ENCODE peak calls at places on chromosomes 11 and 22, in ten cellular contexts. O, Y, I, N, E, P, G, R, H and U are unnamed samples.

GRCh38 chr11:37449146-37449545 is 851.1 kb upstream of the RAG2 start:
- DNase-seq in O (no peak), Y (peak), I (peak), N (no peak), E (peak), P (peak), G (peak), R (peak), H (peak), U (peak)

GRCh38 chr11:12090061-12090572 is 20.3 kb upstream of the MICAL2 start:
- DNase-seq in O (no peak), Y (peak), I (peak), N (no peak), E (peak), P (peak), G (peak), R (no peak), H (peak), U (no peak)

GRCh38 chr11:117005758-117006157 is 92.5 kb downstream of the SIK3 start:
- DNase-seq in O (no peak), Y (no peak), I (no peak), N (no peak), E (no peak), P (no peak), G (no peak), R (no peak), H (no peak), U (no peak)

GRCh38 chr11:117072517-117073218 is 25.6 kb downstream of the SIK3 start:
- DNase-seq in O (no peak), Y (peak), I (peak), N (no peak), E (peak), P (peak), G (peak), R (peak), H (peak), U (peak)

GRCh38 chr11:9859491-9860305 is 195.8 kb downstream of the SWAP70 start:
- DNase-seq in O (no peak), Y (peak), I (no peak), N (no peak), E (no peak), P (peak), G (peak), R (peak), H (peak), U (peak)

GRCh38 chr22:29944339-29944738 is 61.4 kb downstream of the MTMR3 start:
- DNase-seq in O (no peak), Y (no peak), I (no peak), N (no peak), E (no peak), P (peak), G (peak), R (peak), H (no peak), U (no peak)

GRCh38 chr11:132278801-132279574 is 908.6 kb downstream of the NTM start:
- DNase-seq in O (no peak), Y (peak), I (peak), N (no peak), E (no peak), P (peak), G (peak), R (peak), H (peak), U (no peak)

GRCh38 chr22:22410121-22410520 is 98.4 kb downstream of the ZNF280B start:
- DNase-seq in O (peak), Y (no peak), I (no peak), N (peak), E (no peak), P (peak), G (peak), R (no peak), H (peak), U (no peak)

GRCh38 chr11:109641549-109641948 is 219.6 kb downstream of the C11orf87 start:
- DNase-seq in O (no peak), Y (peak), I (peak), N (no peak), E (no peak), P (peak), G (peak), R (peak), H (peak), U (no peak)

GRCh38 chr11:118102721-118103261 is 16.0 kb upstream of the SMIM35 start:
- DNase-seq in O (no peak), Y (no peak), I (no peak), N (no peak), E (no peak), P (no peak), G (no peak), R (no peak), H (no peak), U (no peak)

GRCh38 chr11:110497204-110497987 is 67.6 kb downstream of the FDX1 start:
- DNase-seq in O (no peak), Y (peak), I (peak), N (no peak), E (no peak), P (peak), G (no peak), R (no peak), H (no peak), U (no peak)

GRCh38 chr11:111269146-111269868 is 23.8 kb downstream of the POU2AF2 start:
- DNase-seq in O (no peak), Y (peak), I (no peak), N (no peak), E (no peak), P (peak), G (peak), R (peak), H (no peak), U (no peak)

GRCh38 chr11:120231963-120232362 is 8.0 kb upstream of the POU2F3 start:
- DNase-seq in O (peak), Y (no peak), I (peak), N (no peak), E (no peak), P (no peak), G (no peak), R (no peak), H (no peak), U (no peak)

GRCh38 chr11:45182902-45183301 is 36.5 kb downstream of the PRDM11 start:
- DNase-seq in O (no peak), Y (peak), I (peak), N (no peak), E (peak), P (peak), G (peak), R (peak), H (peak), U (no peak)

GRCh38 chr11:35811783-35812182 is 132.1 kb upstream of the LDLRAD3 start:
- DNase-seq in O (no peak), Y (no peak), I (no peak), N (no peak), E (no peak), P (no peak), G (no peak), R (no peak), H (no peak), U (no peak)

GRCh38 chr11:119318240-119319135 is 1.6 kb upstream of the MCAM start:
- DNase-seq in O (no peak), Y (peak), I (peak), N (no peak), E (no peak), P (peak), G (peak), R (peak), H (peak), U (no peak)

GRCh38 chr11:71449596-71449995 is 1.4 kb upstream of the DHCR7 start:
- DNase-seq in O (no peak), Y (no peak), I (peak), N (no peak), E (no peak), P (no peak), G (no peak), R (no peak), H (no peak), U (no peak)

GRCh38 chr11:9397746-9398680 is 13.6 kb downstream of the IPO7 start:
- DNase-seq in O (no peak), Y (no peak), I (no peak), N (no peak), E (no peak), P (no peak), G (no peak), R (no peak), H (no peak), U (no peak)

GRCh38 chr11:62770778-62771143 is 435 bp upstream of the TAF6L start:
- DNase-seq in O (peak), Y (no peak), I (no peak), N (no peak), E (no peak), P (no peak), G (peak), R (peak), H (no peak), U (no peak)

GRCh38 chr11:93652161-93652597 is 9.3 kb upstream of the CEP295 start:
- DNase-seq in O (no peak), Y (peak), I (peak), N (no peak), E (peak), P (peak), G (peak), R (peak), H (peak), U (no peak)

GRCh38 chr11:88484873-88485621 is 147.5 kb upstream of the CTSC start:
- DNase-seq in O (no peak), Y (peak), I (peak), N (no peak), E (peak), P (peak), G (peak), R (peak), H (peak), U (no peak)

GRCh38 chr11:340539-341512 is 20.2 kb upstream of the IFITM3 start:
- DNase-seq in O (no peak), Y (no peak), I (no peak), N (no peak), E (no peak), P (no peak), G (no peak), R (no peak), H (no peak), U (no peak)

GRCh38 chr11:48170176-48170839 is 46.3 kb upstream of the OR4B1 start:
- DNase-seq in O (no peak), Y (no peak), I (no peak), N (no peak), E (no peak), P (peak), G (peak), R (peak), H (peak), U (no peak)

GRCh38 chr11:15123849-15124248 is 9.1 kb downstream of the INSC start:
- DNase-seq in O (no peak), Y (peak), I (peak), N (no peak), E (no peak), P (peak), G (peak), R (peak), H (peak), U (peak)

GRCh38 chr22:26462971-26463661 is 20.5 kb downstream of the HPS4 start:
- DNase-seq in O (no peak), Y (peak), I (peak), N (peak), E (no peak), P (no peak), G (no peak), R (peak), H (peak), U (no peak)

GRCh38 chr11:117607449-117607848 is 189.6 kb downstream of the DSCAML1 start:
- DNase-seq in O (no peak), Y (no peak), I (no peak), N (no peak), E (no peak), P (no peak), G (no peak), R (no peak), H (no peak), U (no peak)

GRCh38 chr11:39741066-39741465 is 1718.4 kb downstream of the LRRC4C start:
- DNase-seq in O (no peak), Y (no peak), I (peak), N (no peak), E (no peak), P (no peak), G (no peak), R (no peak), H (no peak), U (no peak)

GRCh38 chr22:30308518-30309230 is 18.1 kb downstream of the TBC1D10A start:
- DNase-seq in O (no peak), Y (no peak), I (peak), N (no peak), E (no peak), P (peak), G (peak), R (peak), H (peak), U (no peak)

GRCh38 chr11:75320046-75320618 is 31.3 kb downstream of the ARRB1 start:
- DNase-seq in O (peak), Y (no peak), I (no peak), N (no peak), E (no peak), P (no peak), G (no peak), R (no peak), H (no peak), U (no peak)

GRCh38 chr11:57491371-57492061 is 24.0 kb downstream of the SLC43A1 start:
- DNase-seq in O (peak), Y (peak), I (no peak), N (no peak), E (peak), P (peak), G (no peak), R (peak), H (peak), U (no peak)

GRCh38 chr11:77142091-77142975 is 14.3 kb downstream of the MYO7A start:
- DNase-seq in O (peak), Y (no peak), I (no peak), N (no peak), E (no peak), P (no peak), G (no peak), R (no peak), H (no peak), U (no peak)

GRCh38 chr11:64448599-64449380 is 89.8 kb downstream of the RPS6KA4 start:
- DNase-seq in O (peak), Y (peak), I (peak), N (peak), E (peak), P (peak), G (peak), R (peak), H (peak), U (no peak)
- TF ChIP-seq CTCF in O (peak), Y (peak), I (peak), N (peak), E (peak), P (peak), G (peak), R (peak), H (peak), U (peak)

GRCh38 chr22:49983148-49984042 is 22.8 kb downstream of the PIM3 start:
- DNase-seq in O (peak), Y (no peak), I (no peak), N (peak), E (no peak), P (no peak), G (no peak), R (no peak), H (no peak), U (no peak)
- TF ChIP-seq CTCF in O (peak), Y (peak), I (peak), N (no peak), E (peak), P (peak), G (no peak), R (peak), H (peak), U (peak)

DNA sequence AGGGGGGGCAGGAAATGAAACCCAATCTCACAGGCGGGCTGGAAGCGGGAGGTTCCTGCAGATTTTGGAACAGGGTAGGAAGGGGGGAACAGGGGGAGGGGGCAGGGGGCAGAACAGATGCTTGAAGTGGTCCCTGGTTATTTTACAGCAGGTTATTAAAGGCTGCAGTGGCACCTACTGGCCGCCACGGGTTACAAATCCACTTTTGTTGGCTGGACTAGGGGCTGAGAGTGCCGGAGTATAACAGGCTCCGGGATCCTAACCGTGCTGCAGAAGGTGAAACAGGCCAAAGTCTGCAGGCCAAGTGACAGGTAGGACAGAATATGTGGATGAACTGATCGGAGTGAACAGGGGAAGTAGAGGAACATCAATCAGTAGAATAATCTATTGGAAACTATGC is 2.5 kb downstream of the ROBO3 start:
- DNase-seq in O (no peak), Y (peak), I (peak), N (no peak), E (no peak), P (peak), G (peak), R (peak), H (peak), U (no peak)
- TF ChIP-seq CTCF in O (no peak), Y (peak), I (peak), N (peak), E (peak), P (peak), G (peak), R (peak), H (peak), U (peak)

GRCh38 chr22:23773247-23774113 is 831 bp downstream of the MMP11 start:
- DNase-seq in O (no peak), Y (no peak), I (no peak), N (no peak), E (no peak), P (no peak), G (no peak), R (no peak), H (no peak), U (no peak)

GRCh38 chr22:23774114-23774921 is 1.7 kb downstream of the MMP11 start:
- DNase-seq in O (no peak), Y (no peak), I (no peak), N (no peak), E (no peak), P (no peak), G (no peak), R (no peak), H (no peak), U (no peak)

GRCh38 chr22:23769321-23769965 is 1.7 kb upstream of the CHCHD10 start:
- DNase-seq in O (no peak), Y (no peak), I (no peak), N (no peak), E (no peak), P (no peak), G (no peak), R (no peak), H (no peak), U (no peak)

GRCh38 chr22:23774922-23775436 is 2.3 kb downstream of the MMP11 start:
- DNase-seq in O (no peak), Y (peak), I (no peak), N (no peak), E (no peak), P (no peak), G (peak), R (peak), H (peak), U (no peak)

DNA sequence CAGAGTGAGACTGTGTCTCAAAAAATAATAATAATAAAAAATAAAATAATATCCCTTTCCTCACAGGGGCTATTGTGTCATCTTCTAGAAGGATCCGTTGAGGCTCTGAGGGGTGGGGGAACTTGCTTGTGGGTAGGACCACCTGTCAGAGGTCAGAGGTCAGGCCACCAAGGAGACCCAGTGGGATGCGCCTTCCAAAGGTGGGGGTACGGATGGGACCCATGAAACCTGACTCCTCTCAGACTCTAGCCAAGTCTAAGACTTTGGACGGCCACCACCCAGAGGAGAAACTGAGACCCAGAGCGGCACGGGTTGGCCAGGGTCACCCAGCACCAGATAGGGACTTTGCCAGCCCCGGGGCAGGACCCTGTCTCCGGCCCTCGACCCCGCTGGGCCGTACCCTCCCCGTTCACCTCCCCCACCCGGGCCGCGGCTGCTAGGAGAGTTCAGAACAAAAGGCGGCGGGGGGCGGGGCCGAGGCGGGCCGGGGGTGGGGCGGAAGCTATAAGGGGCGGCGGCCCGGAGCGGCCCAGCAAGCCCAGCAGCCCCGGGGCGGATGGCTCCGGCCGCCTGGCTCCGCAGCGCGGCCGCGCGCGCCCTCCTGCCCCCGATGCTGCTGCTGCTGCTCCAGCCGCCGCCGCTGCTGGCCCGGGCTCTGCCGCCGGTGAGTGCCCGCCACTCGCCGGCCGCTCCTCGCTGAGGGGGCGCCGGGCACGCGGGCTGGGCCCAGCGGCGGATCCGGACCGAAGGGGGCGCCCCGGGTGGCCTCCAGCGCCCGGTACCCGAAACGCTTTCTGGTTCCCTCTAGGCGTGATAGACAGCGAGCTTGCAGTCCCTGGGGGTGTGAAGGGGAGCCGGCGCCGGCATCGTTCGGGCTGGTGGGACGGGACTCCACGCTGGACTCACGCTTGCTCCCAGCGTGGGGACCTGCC is at the start of gene MMP11:
- DNase-seq in O (peak), Y (no peak), I (no peak), N (peak), E (peak), P (no peak), G (peak), R (no peak), H (no peak), U (no peak)
- TF ChIP-seq CTCF in O (no peak), Y (no peak), I (no peak), N (no peak), E (no peak), P (no peak), G (peak), R (no peak), H (no peak), U (no peak)

DNA sequence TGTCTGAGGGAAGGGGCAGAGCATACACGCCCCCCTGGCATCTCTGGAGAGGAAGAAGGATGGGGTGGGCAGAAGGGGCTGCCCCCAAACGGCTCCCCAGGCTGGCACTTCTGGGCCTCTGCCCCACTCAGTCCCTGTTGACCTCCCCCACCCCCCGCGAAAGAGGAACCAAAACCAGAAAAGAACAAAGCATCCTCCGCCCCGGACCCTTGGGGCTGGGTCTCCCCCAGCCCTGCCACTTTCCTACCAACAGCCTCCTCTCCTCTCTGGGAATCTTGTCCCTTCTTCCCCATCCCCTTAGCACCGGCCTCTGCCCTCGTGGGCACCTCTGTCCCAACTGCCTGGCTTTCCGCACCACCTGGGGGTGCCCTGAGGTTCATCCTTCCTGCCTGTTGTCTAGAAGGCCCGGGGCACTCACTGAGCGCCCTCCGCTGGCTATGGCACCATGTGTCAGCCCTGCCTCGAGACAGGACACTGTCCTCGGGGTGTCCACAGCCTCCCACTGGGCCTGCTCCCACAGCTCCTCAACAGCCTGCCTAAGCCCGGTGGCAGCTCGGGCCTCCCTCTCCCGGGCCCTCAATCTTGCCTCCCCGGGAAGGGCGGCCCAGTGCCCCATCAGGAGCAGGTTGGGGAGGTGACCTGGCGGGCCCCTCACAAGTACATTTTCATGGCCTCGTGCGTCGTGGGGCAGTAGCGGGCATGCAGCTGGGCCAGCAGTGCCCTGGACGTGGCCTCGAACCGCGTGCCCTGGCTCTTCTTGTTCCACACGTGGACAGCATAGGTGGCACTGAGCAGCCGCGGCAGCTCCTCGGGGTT is 28.2 kb downstream of the A4GALT start:
- DNase-seq in O (no peak), Y (no peak), I (no peak), N (no peak), E (no peak), P (no peak), G (no peak), R (no peak), H (no peak), U (no peak)
- TF ChIP-seq CTCF in O (no peak), Y (no peak), I (no peak), N (no peak), E (no peak), P (no peak), G (no peak), R (no peak), H (no peak), U (no peak)

GRCh38 chr22:24107668-24108067 is 73.6 kb upstream of the SUSD2 start:
- DNase-seq in O (peak), Y (peak), I (peak), N (peak), E (no peak), P (peak), G (peak), R (peak), H (peak), U (peak)
- TF ChIP-seq CTCF in O (peak), Y (peak), I (no peak), N (no peak), E (no peak), P (peak), G (peak), R (peak), H (peak), U (peak)

GRCh38 chr11:95363710-95364109 is 132.7 kb upstream of the SESN3 start:
- DNase-seq in O (no peak), Y (no peak), I (no peak), N (no peak), E (no peak), P (no peak), G (no peak), R (no peak), H (no peak), U (no peak)
- TF ChIP-seq CTCF in O (no peak), Y (no peak), I (no peak), N (no peak), E (no peak), P (no peak), G (no peak), R (no peak), H (no peak), U (no peak)

GRCh38 chr22:21074092-21074715 is 28.5 kb downstream of the LRRC74B start:
- DNase-seq in O (no peak), Y (peak), I (peak), N (no peak), E (peak), P (peak), G (peak), R (peak), H (peak), U (peak)
- TF ChIP-seq CTCF in O (no peak), Y (no peak), I (no peak), N (no peak), E (no peak), P (no peak), G (no peak), R (no peak), H (no peak), U (no peak)